ENCODE peak calls at places on chromosome 1, in four cellular contexts. O is T-helper 9 cell, W is NCI-H1417 treated with DMSO at 0.1 percent for 48 hours, A is brain microvascular endothelial cell. F is an unnamed sample.
A peak's percentile ranks its signal among the peaks of the same experiment; 100 is the strongest.

GRCh38 chr1:160662888-160663287 is 16.0 kb upstream of the SLAMF1 start:
- DNase-seq in W (no peak), O (no peak), A (no peak), F (no peak)

GRCh38 chr1:28194326-28195035 is 18.0 kb upstream of the PTAFR start:
- DNase-seq in W (no peak), O (no peak), A (no peak), F (no peak)

GRCh38 chr1:98991127-98992003 is 13.3 kb downstream of the PLPPR5 start:
- DNase-seq in A (peak; percentile 94), W (no peak), O (no peak), F (no peak)

GRCh38 chr1:155293086-155293749 is 8.0 kb downstream of the PKLR start:
- DNase-seq in W (no peak), A (no peak), O (no peak), F (no peak)

GRCh38 chr1:116165572-116165971 is 54.4 kb downstream of the MAB21L3 start:
- DNase-seq in W (no peak), A (no peak), O (no peak), F (no peak)

GRCh38 chr1:86972262-86972661 is 57.8 kb downstream of the HS2ST1 start:
- DNase-seq in W (no peak), A (no peak), O (no peak), F (no peak)

GRCh38 chr1:50419192-50419906 is 3.9 kb downstream of the DMRTA2 start:
- DNase-seq in W (no peak), O (no peak), A (no peak), F (no peak)

GRCh38 chr1:158002022-158002629 is 8.7 kb downstream of the KIRREL1 start:
- DNase-seq in W (no peak), A (no peak), O (no peak), F (no peak)

GRCh38 chr1:56644064-56644940 is 812 bp upstream of the PRKAA2 start:
- DNase-seq in A (peak; percentile 32), O (no peak), W (no peak), F (no peak)

GRCh38 chr1:216314369-216315095 is 108.7 kb downstream of the USH2A start:
- DNase-seq in O (no peak), W (no peak), A (peak; percentile 14), F (no peak)

GRCh38 chr1:204344665-204345064 is 15.1 kb downstream of the PLEKHA6 start:
- DNase-seq in A (no peak), O (no peak), W (no peak), F (no peak)

GRCh38 chr1:198169704-198170103 is 12.9 kb downstream of the NEK7 start:
- DNase-seq in O (no peak), A (no peak), W (no peak), F (no peak)

GRCh38 chr1:167627865-167628641 is 2.0 kb upstream of the RCSD1 start:
- DNase-seq in W (no peak), A (no peak), O (peak; percentile 64), F (no peak)

GRCh38 chr1:228045405-228045804 is 37.1 kb upstream of the ARF1 start:
- DNase-seq in A (no peak), W (no peak), O (no peak), F (no peak)

GRCh38 chr1:230632273-230632873 is 9.9 kb upstream of the COG2 start:
- DNase-seq in W (peak; percentile 10), A (peak; percentile 26), O (no peak), F (peak; percentile 10)

GRCh38 chr1:87017994-87018672 is 103.7 kb downstream of the HS2ST1 start:
- DNase-seq in O (no peak), A (no peak), W (no peak), F (no peak)

GRCh38 chr1:99963041-99963795 is 6.6 kb upstream of the SLC35A3 start:
- DNase-seq in W (no peak), O (no peak), A (peak; percentile 19), F (no peak)

GRCh38 chr1:204426035-204426436 is 14.4 kb upstream of the PPP1R15B start:
- DNase-seq in O (no peak), A (peak; percentile 66), W (no peak), F (no peak)

GRCh38 chr1:56547977-56548376 is 31.4 kb downstream of the PLPP3 start:
- DNase-seq in A (no peak), O (no peak), W (no peak), F (no peak)

GRCh38 chr1:37070126-37070525 is 35.8 kb upstream of the GRIK3 start:
- DNase-seq in O (no peak), W (no peak), A (no peak), F (no peak)

GRCh38 chr1:33306061-33306460 is 14.8 kb downstream of the A3GALT2 start:
- DNase-seq in O (no peak), A (no peak), W (no peak), F (no peak)

GRCh38 chr1:224223819-224224714 is 41.0 kb downstream of the DEGS1 start:
- DNase-seq in W (no peak), O (no peak), A (peak; percentile 53), F (no peak)